ENCODE peak calls at places on chromosomes 4 and X, in seven cellular contexts. P is HFF-Myc, O is coronary artery, F is cardiac muscle cell, Y is GM12865, I is neural crest cell, V is fibroblast of lung. H is an unnamed sample.

GRCh38 chr4:185847352-185848078 is 35.5 kb upstream of the SORBS2 start:
- DNase-seq in P (peak; percentile 77), O (no peak), F (peak; percentile 76), Y (no peak), I (no peak), V (peak; percentile 88), H (no peak)

GRCh38 chr4:7335363-7336066 is 99.2 kb downstream of the PSAPL1 start:
- DNase-seq in P (no peak), O (no peak), F (peak; percentile 48), Y (peak; percentile 63), I (peak; percentile 79), V (no peak), H (no peak)

GRCh38 chr4:158314756-158315487 is 104.6 kb downstream of the TMEM144 start:
- DNase-seq in P (peak; percentile 53), O (no peak), F (peak; percentile 91), Y (no peak), I (no peak), V (peak; percentile 97), H (no peak)

GRCh38 chrX:23819385-23820234 is 36.6 kb downstream of the SAT1 start:
- DNase-seq in P (no peak), O (no peak), F (peak; percentile 21), Y (no peak), I (no peak), V (peak; percentile 77), H (no peak)

GRCh38 chrX:150688911-150689451 is 4.2 kb upstream of the MTMR1 start:
- DNase-seq in P (peak; percentile 81), O (no peak), F (peak; percentile 60), Y (no peak), I (no peak), V (peak; percentile 95), H (no peak)

GRCh38 chr4:7779194-7779768 is 160.4 kb downstream of the AFAP1 start:
- DNase-seq in P (no peak), O (no peak), F (peak; percentile 46), Y (no peak), I (no peak), V (peak; percentile 57), H (no peak)

GRCh38 chrX:100829730-100830129 is 9.5 kb downstream of the CSTF2 start:
- DNase-seq in P (no peak), O (no peak), F (peak; percentile 39), Y (peak; percentile 63), I (no peak), V (peak; percentile 13), H (no peak)

GRCh38 chr4:53055274-53055673 is 193.2 kb downstream of the RASL11B start:
- DNase-seq in P (peak; percentile 85), O (no peak), F (peak; percentile 93), Y (no peak), I (no peak), V (peak; percentile 91), H (no peak)

GRCh38 chrX:67563469-67564448 is 19.9 kb downstream of the AR start:
- DNase-seq in P (no peak), O (no peak), F (peak; percentile 74), Y (no peak), I (no peak), V (peak; percentile 72), H (no peak)

GRCh38 chr4:16048639-16049448 is 35.0 kb downstream of the PROM1 start:
- DNase-seq in P (no peak), O (no peak), F (peak; percentile 34), Y (no peak), I (no peak), V (peak; percentile 49), H (no peak)

GRCh38 chr4:89299153-89299789 is 8.3 kb downstream of the GPRIN3 start:
- DNase-seq in P (no peak), O (no peak), F (no peak), Y (no peak), I (no peak), V (no peak), H (no peak)
- TF ChIP-seq CTCF in P (no peak), O (no peak), F (no peak), Y (no peak), I (no peak), V (no peak), H (no peak)

GRCh38 chrX:107827137-107827831 is 1.6 kb downstream of the MID2 start:
- DNase-seq in P (no peak), O (no peak), F (peak; percentile 34), Y (no peak), I (no peak), V (no peak), H (no peak)

GRCh38 chrX:107827852-107828251 is 2.2 kb downstream of the MID2 start:
- DNase-seq in P (no peak), O (no peak), F (no peak), Y (no peak), I (no peak), V (no peak), H (no peak)

GRCh38 chrX:107823456-107823855 is 2.2 kb upstream of the MID2 start:
- DNase-seq in P (no peak), O (no peak), F (peak; percentile 89), Y (no peak), I (no peak), V (peak; percentile 83), H (no peak)

GRCh38 chrX:107825698-107826285 is at the start of gene MID2:
- DNase-seq in P (no peak), O (peak; percentile 77), F (peak; percentile 46), Y (peak; percentile 16), I (peak; percentile 8), V (peak; percentile 55), H (no peak)

GRCh38 chrX:107826286-107827136 is 845 bp downstream of the MID2 start:
- DNase-seq in P (no peak), O (no peak), F (peak; percentile 66), Y (peak; percentile 9), I (peak; percentile 28), V (peak; percentile 52), H (peak; percentile 25)
- TF ChIP-seq CTCF in P (no peak), O (no peak), F (no peak), Y (no peak), I (peak; percentile 9), V (no peak), H (no peak)

DNA sequence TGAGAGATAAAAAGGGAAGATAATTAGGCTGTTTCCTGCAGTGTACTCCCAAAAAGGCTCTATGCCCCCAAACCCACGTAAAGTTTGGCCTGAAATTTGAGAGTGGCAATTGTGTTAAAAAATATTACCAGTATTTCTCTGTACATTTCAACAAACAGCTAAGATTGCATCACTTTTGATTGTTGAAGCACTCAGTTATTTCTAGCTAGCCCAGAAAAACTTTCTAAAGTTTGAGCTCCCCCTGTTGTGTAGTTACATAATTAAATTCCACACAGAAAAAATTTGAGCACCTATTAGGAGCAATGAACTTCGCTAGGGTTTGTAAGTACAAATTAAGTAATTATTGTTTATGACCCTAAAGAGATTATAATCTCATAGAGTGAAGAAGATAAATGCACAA is 109.4 kb downstream of the DLG3 start:
- DNase-seq in P (no peak), O (no peak), F (peak; percentile 58), Y (peak; percentile 1), I (no peak), V (peak; percentile 6), H (no peak)
- TF ChIP-seq CTCF in P (no peak), O (no peak), F (peak; percentile 22), Y (no peak), I (no peak), V (no peak), H (no peak)

GRCh38 chr4:147594107-147594506 is 23.1 kb upstream of the TMEM184C start:
- DNase-seq in P (no peak), O (no peak), F (peak; percentile 28), Y (no peak), I (no peak), V (no peak), H (no peak)
- TF ChIP-seq CTCF in P (no peak), O (no peak), F (peak; percentile 40), Y (no peak), I (no peak), V (no peak), H (no peak)

DNA sequence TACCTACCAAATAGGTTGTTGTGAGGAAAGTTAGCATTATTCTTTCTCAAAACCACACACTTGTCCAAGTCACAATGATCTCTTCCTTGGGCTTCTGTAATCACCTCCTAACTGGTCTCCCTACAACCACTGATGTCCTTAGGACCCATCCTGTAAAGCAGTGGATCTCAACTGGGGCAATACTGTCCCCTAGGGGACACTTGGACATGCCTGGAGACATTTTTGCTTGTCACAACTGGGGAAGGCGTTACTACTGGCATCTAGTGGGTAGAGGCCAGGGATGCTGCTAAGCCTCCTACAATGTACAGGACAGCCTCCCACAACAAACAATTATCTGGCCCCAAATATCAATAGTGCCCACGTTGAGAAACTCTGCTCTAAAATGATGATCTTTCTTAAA is 118.7 kb upstream of the AP1S2 start:
- DNase-seq in P (peak; percentile 9), O (no peak), F (peak; percentile 39), Y (peak; percentile 66), I (peak; percentile 10), V (peak; percentile 4), H (no peak)
- TF ChIP-seq CTCF in P (peak; percentile 45), O (no peak), F (peak; percentile 33), Y (peak; percentile 64), I (peak; percentile 42), V (no peak), H (no peak)